ENCODE peak calls at places on chromosomes 1 and 21, in four cellular contexts. Q, B, O and U are unnamed samples.

GRCh38 chr1:230794871-230795645 is 47.9 kb downstream of the CAPN9 start:
- DNase-seq in B (no peak), Q (no peak), O (no peak), U (no peak)

GRCh38 chr1:212686069-212686468 is 13.6 kb downstream of the BATF3 start:
- DNase-seq in B (no peak), Q (no peak), O (no peak), U (no peak)

GRCh38 chr1:2825487-2826189 is 24.1 kb upstream of the TTC34 start:
- DNase-seq in B (no peak), O (no peak), Q (no peak), U (no peak)

GRCh38 chr1:230215049-230215448 is 148.0 kb downstream of the GALNT2 start:
- DNase-seq in Q (no peak), O (no peak), B (peak), U (no peak)

GRCh38 chr1:180893614-180894013 is 19.1 kb upstream of the KIAA1614 start:
- DNase-seq in Q (no peak), O (no peak), B (no peak), U (no peak)

GRCh38 chr1:56424744-56425493 is 154.4 kb downstream of the PLPP3 start:
- DNase-seq in O (no peak), B (peak), Q (no peak), U (no peak)

GRCh38 chr1:10824821-10825540 is 28.5 kb upstream of the CASZ1 start:
- DNase-seq in B (no peak), Q (no peak), O (no peak), U (no peak)

GRCh38 chr1:36342426-36343185 is 19.2 kb upstream of the EVA1B start:
- DNase-seq in O (peak), B (no peak), Q (no peak), U (no peak)

GRCh38 chr1:155178441-155179106 is 4.9 kb downstream of the TRIM46 start:
- DNase-seq in Q (no peak), B (no peak), O (no peak), U (no peak)

GRCh38 chr1:111192643-111193519 is 7.6 kb downstream of the DENND2D start:
- DNase-seq in O (no peak), B (no peak), Q (no peak), U (no peak)

GRCh38 chr1:148372731-148373130 is 110.4 kb downstream of the PPIAL4G start:
- DNase-seq in Q (no peak), O (no peak), B (peak), U (no peak)

GRCh38 chr1:50023292-50024159 is at the start of gene AGBL4:
- DNase-seq in B (no peak), Q (no peak), O (peak), U (no peak)

GRCh38 chr1:241957692-241958494 is at the start of gene BECN2:
- DNase-seq in B (no peak), Q (no peak), O (no peak), U (no peak)

GRCh38 chr1:40255231-40255630 is 2.8 kb upstream of the ZMPSTE24 start:
- DNase-seq in O (no peak), B (no peak), Q (no peak), U (no peak)

GRCh38 chr1:192809286-192810252 is 730 bp downstream of the RGS2 start:
- DNase-seq in Q (no peak), O (peak), B (no peak), U (no peak)

GRCh38 chr1:205358579-205358978 is 1.9 kb upstream of the KLHDC8A start:
- DNase-seq in B (no peak), Q (no peak), O (no peak), U (no peak)

GRCh38 chr1:224014328-224014649 is 99.6 kb upstream of the FBXO28 start:
- DNase-seq in O (no peak), B (no peak), Q (no peak), U (no peak)

GRCh38 chr1:239909894-239910293 is 181.8 kb upstream of the FMN2 start:
- DNase-seq in B (no peak), O (no peak), Q (no peak), U (no peak)

GRCh38 chr1:160637821-160638539 is 8.9 kb downstream of the SLAMF1 start:
- DNase-seq in O (no peak), B (peak), Q (no peak), U (no peak)

GRCh38 chr1:209106237-209106741 is 477.2 kb upstream of the CAMK1G start:
- DNase-seq in Q (no peak), B (no peak), O (peak), U (no peak)

GRCh38 chr1:15952317-15953258 is 23.3 kb downstream of the ZBTB17 start:
- DNase-seq in O (no peak), B (no peak), Q (no peak), U (no peak)

GRCh38 chr1:192576190-192577144 is 894 bp downstream of the RGS1 start:
- DNase-seq in Q (no peak), B (no peak), O (no peak), U (no peak)

GRCh38 chr1:234402939-234403338 is 29.7 kb downstream of the COA6 start:
- DNase-seq in Q (no peak), O (no peak), B (no peak), U (no peak)

GRCh38 chr1:225763815-225764548 is 13.6 kb upstream of the SRP9 start:
- DNase-seq in B (no peak), Q (no peak), O (no peak), U (no peak)

GRCh38 chr1:33055210-33055991 is 18.7 kb upstream of the AK2 start:
- DNase-seq in O (peak), Q (peak), B (peak), U (peak)

GRCh38 chr1:87766737-87767136 is 438.1 kb downstream of the LMO4 start:
- DNase-seq in O (no peak), B (no peak), Q (no peak), U (no peak)

GRCh38 chr1:169044296-169044695 is 62.2 kb upstream of the ATP1B1 start:
- DNase-seq in B (no peak), Q (no peak), O (no peak), U (peak)

GRCh38 chr1:32953495-32953894 is 11.1 kb downstream of the RNF19B start:
- DNase-seq in Q (no peak), O (no peak), B (no peak), U (no peak)

GRCh38 chr1:234535763-234536515 is 57.0 kb upstream of the TARBP1 start:
- DNase-seq in Q (no peak), O (no peak), B (no peak), U (no peak)

GRCh38 chr1:24233684-24234600 is 46.9 kb upstream of the IFNLR1 start:
- DNase-seq in O (no peak), B (no peak), Q (no peak), U (no peak)

GRCh38 chr1:116755681-116756080 is 1.5 kb downstream of the CD2 start:
- DNase-seq in O (no peak), Q (no peak), B (no peak), U (no peak)

GRCh38 chr1:101207891-101208290 is 28.9 kb upstream of the S1PR1 start:
- DNase-seq in Q (no peak), B (no peak), O (no peak), U (no peak)

GRCh38 chr1:192506741-192507155 is 68.8 kb upstream of the RGS1 start:
- DNase-seq in Q (no peak), O (peak), B (peak), U (peak)

GRCh38 chr1:156572663-156573018 is 276 bp upstream of the IQGAP3 start:
- DNase-seq in O (no peak), B (no peak), Q (no peak), U (no peak)

GRCh38 chr21:17495680-17496079 is 17.2 kb upstream of the CXADR start:
- DNase-seq in Q (no peak), B (peak), O (no peak), U (no peak)

GRCh38 chr1:162305969-162306368 is 70.7 kb downstream of the SPATA46 start:
- DNase-seq in B (peak), O (no peak), Q (no peak), U (no peak)

GRCh38 chr1:28775121-28775942 is 36.6 kb upstream of the OPRD1 start:
- DNase-seq in B (no peak), O (no peak), Q (no peak), U (no peak)

GRCh38 chr1:233015965-233016364 is 65.6 kb downstream of the NTPCR start:
- DNase-seq in B (no peak), Q (no peak), O (no peak), U (no peak)
- TF ChIP-seq TCF12 in B (no peak), Q (no peak), O (peak), U (no peak)

DNA sequence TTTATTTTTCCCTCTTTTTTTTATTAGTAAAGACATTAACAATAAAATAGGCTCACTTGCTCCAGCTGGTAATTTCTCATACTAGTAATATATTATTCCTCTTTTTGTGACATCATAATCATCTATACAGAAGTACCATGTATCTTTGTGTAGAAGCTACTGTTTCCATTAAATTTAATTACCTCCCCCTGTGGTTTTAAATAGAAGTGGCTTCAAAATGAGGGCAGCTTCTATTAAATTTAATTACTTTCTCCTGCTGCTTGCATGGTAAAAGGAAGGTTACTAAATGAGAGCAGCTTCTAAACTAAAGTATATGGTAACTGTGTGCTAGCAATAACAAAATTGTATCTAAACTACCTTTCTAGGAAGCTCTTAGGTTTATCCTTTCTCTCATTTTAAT is 94.0 kb downstream of the DPYD start:
- DNase-seq in Q (no peak), O (peak), B (no peak), U (no peak)
- TF ChIP-seq TCF12 in Q (no peak), O (no peak), B (no peak), U (no peak)

GRCh38 chr21:37891953-37892352 is 24.3 kb downstream of the KCNJ6 start:
- DNase-seq in Q (no peak), B (no peak), O (no peak), U (no peak)
- TF ChIP-seq TCF12 in Q (no peak), B (no peak), O (no peak), U (no peak)

GRCh38 chr1:244678687-244679086 is 25.8 kb downstream of the DESI2 start:
- DNase-seq in O (no peak), B (no peak), Q (no peak), U (no peak)
- TF ChIP-seq TCF12 in O (no peak), B (no peak), Q (no peak), U (no peak)